ENCODE peak calls at places on chromosomes 4 and X, in five cellular contexts. F, P, Z, Q and G are unnamed samples.

GRCh38 chrX:148958896-148959295 is 458.5 kb downstream of the AFF2 start:
- DNase-seq in Z (no peak), F (no peak), Q (no peak), P (no peak), G (no peak)

GRCh38 chr4:79575709-79576479 is 167.9 kb upstream of the GK2 start:
- DNase-seq in Q (no peak), F (no peak), Z (no peak), P (no peak), G (peak; percentile 46)

GRCh38 chrX:139828037-139828436 is 104.8 kb downstream of the ATP11C start:
- DNase-seq in F (no peak), Q (no peak), Z (no peak), P (no peak), G (no peak)

GRCh38 chrX:31508338-31508737 is 436.5 kb upstream of the FTHL17 start:
- DNase-seq in Q (no peak), F (no peak), Z (no peak), P (no peak), G (no peak)

GRCh38 chr4:73844352-73844751 is 7.9 kb downstream of the CXCL6 start:
- DNase-seq in Z (no peak), P (no peak), F (peak; percentile 95), Q (no peak), G (peak; percentile 64)

GRCh38 chrX:76454456-76454927 is 27.0 kb downstream of the MAGEE1 start:
- DNase-seq in Q (no peak), P (no peak), Z (peak; percentile 39), F (peak; percentile 50), G (no peak)

GRCh38 chr4:145820407-145820806 is 118.2 kb downstream of the ZNF827 start:
- DNase-seq in F (no peak), Z (no peak), P (no peak), Q (no peak), G (no peak)

GRCh38 chr4:107854326-107855030 is 29.7 kb downstream of the SGMS2 start:
- DNase-seq in Z (no peak), Q (no peak), P (no peak), F (peak; percentile 55), G (peak; percentile 79)

GRCh38 chrX:37905436-37906147 is 58.2 kb upstream of the DYNLT3 start:
- DNase-seq in Z (peak; percentile 69), P (peak; percentile 40), F (no peak), Q (no peak), G (peak; percentile 1)

GRCh38 chr4:159884989-159885388 is 782.1 kb downstream of the RAPGEF2 start:
- DNase-seq in Q (no peak), P (no peak), Z (no peak), F (no peak), G (no peak)

GRCh38 chrX:153507484-153508178 is 9.8 kb upstream of the ATP2B3 start:
- DNase-seq in F (peak; percentile 78), Z (peak; percentile 80), P (peak; percentile 79), Q (peak; percentile 88), G (peak; percentile 50)

GRCh38 chr4:139814285-139815015 is 148.8 kb downstream of the MGST2 start:
- DNase-seq in Q (no peak), Z (no peak), F (no peak), P (peak; percentile 67), G (no peak)

GRCh38 chr4:8101213-8101781 is 57.3 kb downstream of the ABLIM2 start:
- DNase-seq in Z (no peak), F (no peak), Q (peak; percentile 44), P (peak; percentile 37), G (peak; percentile 27)

GRCh38 chr4:72895408-72895807 is 174.1 kb downstream of the COX18 start:
- DNase-seq in Z (peak; percentile 83), Q (no peak), P (no peak), F (no peak), G (no peak)

GRCh38 chr4:184453402-184454160 is 20.8 kb downstream of the IRF2 start:
- DNase-seq in Q (no peak), Z (peak; percentile 29), F (peak; percentile 42), P (peak; percentile 56), G (peak; percentile 72)

GRCh38 chrX:151346931-151347543 is 50.0 kb upstream of the VMA21 start:
- DNase-seq in Q (no peak), F (no peak), Z (peak; percentile 63), P (no peak), G (no peak)

GRCh38 chr4:159227378-159227777 is 124.5 kb downstream of the RAPGEF2 start:
- DNase-seq in Q (no peak), P (no peak), F (no peak), Z (no peak), G (no peak)

GRCh38 chrX:103831342-103831802 is 685 bp downstream of the RAB9B start:
- DNase-seq in P (no peak), Z (peak; percentile 90), F (peak; percentile 64), Q (peak; percentile 82), G (no peak)

GRCh38 chr4:6641164-6641970 is 882 bp downstream of the MRFAP1 start:
- DNase-seq in F (peak; percentile 13), Z (peak; percentile 59), P (peak; percentile 72), Q (no peak), G (peak; percentile 32)

GRCh38 chrX:13545731-13546130 is 23.7 kb upstream of the EGFL6 start:
- DNase-seq in Q (no peak), Z (no peak), F (no peak), P (no peak), G (no peak)

GRCh38 chrX:68487254-68487653 is 11.6 kb upstream of the YIPF6 start:
- DNase-seq in F (no peak), P (no peak), Z (no peak), Q (no peak), G (no peak)

GRCh38 chr4:181204109-181204508 is 1039.1 kb upstream of the TENM3 start:
- DNase-seq in P (no peak), F (no peak), Q (no peak), Z (no peak), G (no peak)

GRCh38 chr4:119626420-119626819 is 2.2 kb downstream of the PDE5A start:
- DNase-seq in F (no peak), Q (no peak), P (no peak), Z (no peak), G (no peak)

GRCh38 chrX:69362354-69362753 is 141.8 kb upstream of the NALF2 start:
- DNase-seq in P (no peak), F (no peak), Q (no peak), Z (no peak), G (no peak)

GRCh38 chr4:23333946-23334878 is 555.6 kb downstream of the PPARGC1A start:
- DNase-seq in Q (no peak), P (no peak), F (peak; percentile 77), Z (peak; percentile 54), G (peak; percentile 39)

GRCh38 chrX:100090931-100091330 is 319.1 kb downstream of the PCDH19 start:
- DNase-seq in Q (no peak), P (no peak), Z (no peak), F (no peak), G (no peak)

GRCh38 chrX:327660-328126 is 9.1 kb upstream of the GTPBP6 start:
- DNase-seq in F (no peak), Z (no peak), P (no peak), Q (peak; percentile 55), G (no peak)

GRCh38 chr4:105246712-105247111 is 100.0 kb downstream of the TET2 start:
- DNase-seq in Z (peak; percentile 39), F (no peak), Q (no peak), P (no peak), G (peak; percentile 68)

GRCh38 chrX:149152941-149153340 is 352.2 kb downstream of the IDS start:
- DNase-seq in P (no peak), Q (no peak), F (no peak), Z (no peak), G (no peak)

GRCh38 chr4:13430834-13431568 is 53.1 kb downstream of the RAB28 start:
- DNase-seq in P (no peak), F (peak; percentile 8), Q (no peak), Z (no peak), G (no peak)

GRCh38 chr4:9771069-9771468 is 10.4 kb upstream of the DRD5 start:
- DNase-seq in Q (no peak), Z (no peak), F (peak; percentile 29), P (no peak), G (no peak)

GRCh38 chr4:19286924-19287323 is 964.8 kb upstream of the SLIT2 start:
- DNase-seq in Z (no peak), Q (no peak), P (no peak), F (no peak), G (no peak)

GRCh38 chr4:6991771-6992557 is 51.2 kb upstream of the TADA2B start:
- DNase-seq in F (peak; percentile 82), P (peak; percentile 84), Q (no peak), Z (no peak), G (peak; percentile 86)